ENCODE peak calls at places on chromosomes 3 and 15, in five cellular contexts. E is right cardiac atrium; Q is mucosa of descending colon; I is naive thymus-derived CD4-positive, alpha-beta T cell; P is astrocyte. U is an unnamed sample.

GRCh38 chr3:113436794-113437193 is 4.5 kb downstream of the CFAP44 start:
- DNase-seq in P (peak; percentile 76), Q (no peak), I (no peak), E (no peak), U (no peak)

GRCh38 chr3:43759297-43759782 is 68.6 kb downstream of the ABHD5 start:
- DNase-seq in P (peak; percentile 72), Q (no peak), I (peak; percentile 30), E (no peak), U (peak; percentile 64)

GRCh38 chr3:183825380-183826161 is at the start of gene MAP6D1:
- DNase-seq in Q (peak; percentile 54), P (peak; percentile 18), I (peak; percentile 35), E (peak; percentile 78), U (peak; percentile 72)

GRCh38 chr15:37045859-37046318 is 54.5 kb downstream of the MEIS2 start:
- DNase-seq in E (no peak), I (no peak), P (no peak), Q (no peak), U (peak; percentile 44)

GRCh38 chr15:39084683-39085530 is 496.0 kb upstream of the THBS1 start:
- DNase-seq in Q (peak; percentile 29), E (peak; percentile 63), P (peak; percentile 91), I (no peak), U (no peak)

GRCh38 chr3:87228316-87228715 is 1.2 kb downstream of the CHMP2B start:
- DNase-seq in I (no peak), Q (no peak), E (no peak), P (peak; percentile 59), U (no peak)

GRCh38 chr3:194824676-194825075 is 139.0 kb downstream of the FAM43A start:
- DNase-seq in Q (no peak), I (no peak), E (peak; percentile 78), P (peak; percentile 83), U (no peak)

GRCh38 chr3:107431048-107431297 is 53.7 kb downstream of the CCDC54 start:
- DNase-seq in E (no peak), I (no peak), P (no peak), Q (no peak), U (no peak)

GRCh38 chr15:62135532-62136134 is 29.5 kb downstream of the C2CD4B start:
- DNase-seq in Q (no peak), E (no peak), P (peak; percentile 73), I (no peak), U (no peak)

GRCh38 chr3:124297062-124297980 is 305.4 kb upstream of the ROPN1 start:
- DNase-seq in I (no peak), Q (no peak), P (no peak), E (no peak), U (no peak)

GRCh38 chr3:186566772-186567071 is 417 bp downstream of the TBCCD1 start:
- DNase-seq in P (no peak), Q (no peak), I (no peak), E (no peak), U (no peak)

GRCh38 chr3:21902956-21903355 is 151.9 kb upstream of the ZNF385D start:
- DNase-seq in E (no peak), P (no peak), Q (no peak), I (no peak), U (no peak)

GRCh38 chr3:10469406-10470119 is 35.8 kb downstream of the ATP2B2 start:
- DNase-seq in Q (no peak), I (no peak), E (no peak), P (no peak), U (no peak)

GRCh38 chr3:23805228-23805880 is 401 bp upstream of the UBE2E1 start:
- DNase-seq in E (no peak), I (peak; percentile 28), P (no peak), Q (no peak), U (no peak)

GRCh38 chr3:104244680-104245079 is 1122.0 kb upstream of the ALCAM start:
- DNase-seq in P (no peak), Q (no peak), E (no peak), I (no peak), U (no peak)

GRCh38 chr3:38142959-38143358 is 4.5 kb downstream of the MYD88 start:
- DNase-seq in I (no peak), Q (no peak), E (no peak), P (no peak), U (no peak)

GRCh38 chr3:150130404-150131100 is 159.9 kb upstream of the PFN2 start:
- DNase-seq in I (no peak), E (no peak), P (no peak), Q (no peak), U (no peak)

GRCh38 chr3:130896101-130896500 is 2.2 kb downstream of the ATP2C1 start:
- DNase-seq in P (no peak), I (no peak), E (no peak), Q (no peak), U (no peak)

GRCh38 chr3:32892625-32893598 is 58.5 kb upstream of the CCR4 start:
- DNase-seq in E (no peak), Q (no peak), P (no peak), I (no peak), U (no peak)

GRCh38 chr3:186108106-186108940 is 566 bp downstream of the ETV5 start:
- DNase-seq in Q (peak; percentile 50), E (peak; percentile 72), P (peak; percentile 45), I (peak; percentile 22), U (peak; percentile 64)

GRCh38 chr3:71022552-71023335 is 560.8 kb downstream of the FOXP1 start:
- DNase-seq in Q (no peak), I (no peak), P (no peak), E (no peak), U (no peak)

DNA sequence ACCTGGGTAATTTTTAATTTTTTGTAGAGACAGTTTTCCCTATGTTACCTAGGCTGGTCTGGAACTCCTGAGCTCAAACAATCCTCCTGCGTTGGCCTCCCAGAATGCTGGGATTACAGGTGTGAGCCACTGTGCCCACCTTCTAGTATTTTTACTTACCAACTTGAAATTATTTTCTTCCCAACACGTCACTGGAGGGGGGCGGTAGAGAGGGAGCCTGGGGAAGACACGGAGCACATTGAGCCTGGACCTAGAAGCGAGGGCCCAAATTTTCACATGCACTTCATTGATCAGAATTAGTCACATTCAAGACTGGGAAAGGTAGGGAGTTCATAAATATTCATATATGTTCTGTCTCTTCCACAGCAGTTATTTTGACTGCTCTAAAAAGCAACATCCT is 98.5 kb downstream of the STRIT1 start:
- DNase-seq in E (no peak), I (no peak), P (no peak), Q (no peak), U (no peak)
- H3K9me3 ChIP-seq in E (no peaks in the 10 kb centered on the region), I (no peaks in the 10 kb centered on the region), P (no peaks in the 10 kb centered on the region), Q (no peaks in the 10 kb centered on the region), U (no peaks in the 10 kb centered on the region)

DNA sequence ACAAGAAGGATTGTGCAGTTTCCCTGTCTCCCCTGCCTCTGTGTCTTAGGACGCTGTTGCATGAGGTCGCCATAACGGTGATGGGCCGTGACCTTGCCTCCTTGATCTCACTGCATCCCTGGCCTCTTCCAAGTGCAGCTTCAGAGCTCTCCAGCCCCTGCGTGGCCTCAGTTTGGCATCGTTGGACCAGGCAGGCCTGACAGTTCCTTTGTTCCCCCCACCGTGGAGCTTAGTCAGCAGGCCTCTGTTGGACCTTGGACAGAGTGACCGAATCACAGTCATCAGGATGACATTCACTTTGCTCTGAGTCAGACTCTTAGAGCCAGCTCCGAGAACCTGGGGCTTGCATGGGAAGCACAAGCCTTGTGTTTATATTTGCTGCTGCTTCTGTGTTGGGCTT is 139.4 kb downstream of the OPA1 start:
- DNase-seq in I (no peak), P (peak; percentile 90), Q (no peak), E (no peak), U (peak; percentile 63)
- H3K4me1 ChIP-seq in I (no peaks in the 10 kb centered on the region), P (peaks cover 12% of the 10 kb centered on the region), Q (no peaks in the 10 kb centered on the region), E (no peaks in the 10 kb centered on the region), U (peaks cover 13% of the 10 kb centered on the region)

DNA sequence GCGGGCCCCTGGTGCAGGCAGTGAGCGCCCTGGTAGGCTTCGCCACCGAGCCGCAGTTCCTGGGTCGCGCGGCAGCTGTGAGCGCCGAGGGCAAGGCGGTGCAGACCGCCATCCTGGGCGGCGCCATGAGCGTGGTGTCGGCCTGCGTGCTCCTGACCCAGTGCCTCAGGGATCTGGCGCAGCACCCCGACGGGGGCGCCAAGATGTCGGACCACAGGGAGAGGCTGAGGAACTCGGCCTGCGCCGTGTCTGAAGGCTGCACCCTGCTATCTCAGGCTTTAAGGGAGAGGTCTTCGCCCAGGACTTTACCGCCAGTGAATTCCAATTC is 2.3 kb downstream of the TLNRD1 start:
- DNase-seq in E (peak; percentile 65), P (no peak), I (no peak), Q (peak; percentile 35), U (no peak)
- H3K4me3 ChIP-seq in E (no peak overlapping the region), P (peak overlapping the region; percentile 85), I (no peak overlapping the region), Q (no peak overlapping the region), U (no peak overlapping the region)

GRCh38 chr3:195921334-195921771 is 13.0 kb upstream of the TNK2 start:
- DNase-seq in P (peak; percentile 16), E (no peak), I (no peak), Q (no peak), U (no peak)
- H3K9me3 ChIP-seq in P (no peaks in the 10 kb centered on the region), E (no peaks in the 10 kb centered on the region), I (no peaks in the 10 kb centered on the region), Q (no peaks in the 10 kb centered on the region), U (no peaks in the 10 kb centered on the region)

DNA sequence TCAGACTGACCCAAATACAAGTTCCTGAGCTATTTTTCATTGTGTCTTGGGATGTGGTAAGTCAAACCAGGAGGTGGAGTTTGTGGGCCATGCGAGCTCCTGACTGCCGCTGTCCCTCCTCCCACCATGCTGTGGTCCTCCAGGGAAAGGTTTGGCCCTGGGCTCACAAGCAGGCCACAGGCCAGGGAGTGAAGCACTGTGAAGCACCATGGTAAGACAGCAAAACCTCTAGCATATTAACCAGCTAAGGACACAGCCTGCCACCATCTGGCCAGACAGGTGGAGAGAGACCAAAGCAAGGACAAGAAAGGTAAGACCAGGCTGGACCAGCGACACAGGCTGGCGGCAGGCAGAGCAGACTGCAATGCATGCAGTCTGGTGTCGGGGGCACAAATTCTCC is 15.3 kb downstream of the RAB43 start:
- DNase-seq in Q (no peak), I (no peak), P (no peak), E (no peak), U (peak; percentile 37)
- H3K4me1 ChIP-seq in Q (no peaks in the 10 kb centered on the region), I (peaks cover 3% of the 10 kb centered on the region), P (no peaks in the 10 kb centered on the region), E (peaks cover 18% of the 10 kb centered on the region), U (no peaks in the 10 kb centered on the region)

GRCh38 chr15:97995881-97996603 is 35.5 kb downstream of the ARRDC4 start:
- DNase-seq in P (no peak), E (no peak), I (no peak), Q (peak; percentile 48), U (peak; percentile 12)
- H3K4me3 ChIP-seq in P (no peak overlapping the region), E (no peak overlapping the region), I (peak overlapping the region; percentile 2), Q (no peak overlapping the region), U (no peak overlapping the region)

GRCh38 chr3:8020047-8020446 is 481.6 kb upstream of the LMCD1 start:
- DNase-seq in P (no peak), Q (no peak), E (no peak), I (no peak), U (no peak)
- H3K9me3 ChIP-seq in P (peaks cover 5% of the 10 kb centered on the region), Q (peaks cover 20% of the 10 kb centered on the region), E (no peaks in the 10 kb centered on the region), I (no peaks in the 10 kb centered on the region), U (peaks cover 18% of the 10 kb centered on the region)

U was measured in Caco-2.